ENCODE peak calls at places on chromosomes 2 and 18, in nine cellular contexts. R is adrenal gland, S is hepatocyte, Y is suprapubic skin, B is breast epithelium, X is uterus, Q is cardiac muscle cell, E is kidney, W is dorsolateral prefrontal cortex. I is an unnamed sample.

GRCh38 chr2:175140332-175140731 is 27.7 kb downstream of the ATF2 start:
- DNase-seq in W (no peak), Q (no peak), E (no peak), Y (no peak), X (no peak), B (no peak), R (no peak), S (no peak), I (no peak)

GRCh38 chr18:12455511-12455910 is 47.8 kb downstream of the PRELID3A start:
- DNase-seq in W (peak), Y (no peak), S (peak), Q (no peak), X (no peak), E (no peak), R (no peak), B (no peak), I (no peak)

GRCh38 chr2:231110551-231110950 is 14.3 kb downstream of the HTR2B start:
- DNase-seq in B (no peak), X (no peak), W (no peak), S (peak), Y (no peak), E (no peak), R (no peak), Q (peak), I (no peak)

GRCh38 chr2:1773883-1774282 is 29.6 kb upstream of the PXDN start:
- DNase-seq in W (no peak), E (peak), B (no peak), S (no peak), X (no peak), Q (no peak), R (no peak), Y (no peak), I (no peak)

GRCh38 chr2:199315299-199316179 is 142.2 kb downstream of the SATB2 start:
- DNase-seq in W (no peak), E (no peak), X (no peak), S (peak), Y (no peak), R (peak), Q (peak), B (no peak), I (no peak)

GRCh38 chr2:101089419-101089818 is 61.8 kb downstream of the TBC1D8 start:
- DNase-seq in E (no peak), R (no peak), W (no peak), Q (no peak), B (no peak), S (no peak), Y (no peak), X (no peak), I (no peak)

GRCh38 chr2:217523246-217523645 is 479.5 kb downstream of the TNS1 start:
- DNase-seq in S (no peak), B (no peak), X (peak), W (no peak), Y (no peak), R (no peak), Q (no peak), E (no peak), I (no peak)

GRCh38 chr2:233620204-233620603 is 2.8 kb downstream of the UGT1A8 start:
- DNase-seq in B (no peak), X (no peak), S (no peak), R (no peak), Y (no peak), W (no peak), E (no peak), Q (no peak), I (no peak)

GRCh38 chr2:101818531-101819451 is 121.3 kb downstream of the MAP4K4 start:
- DNase-seq in R (no peak), Q (no peak), S (no peak), X (no peak), E (no peak), Y (no peak), W (no peak), B (no peak), I (no peak)

GRCh38 chr2:8162602-8163001 is 519.3 kb upstream of the ID2 start:
- DNase-seq in B (no peak), W (no peak), Y (no peak), R (no peak), E (no peak), X (peak), S (no peak), Q (no peak), I (no peak)

GRCh38 chr2:70141754-70142589 is 48.8 kb downstream of the C2orf42 start:
- DNase-seq in E (peak), Y (no peak), S (no peak), Q (peak), B (peak), W (no peak), X (no peak), R (no peak), I (no peak)

GRCh38 chr2:180739070-180739469 is 241.3 kb upstream of the UBE2E3 start:
- DNase-seq in W (no peak), Q (no peak), S (no peak), X (no peak), Y (no peak), R (no peak), B (no peak), E (no peak), I (no peak)

GRCh38 chr2:42755161-42755900 is 8.6 kb downstream of the OXER1 start:
- DNase-seq in R (no peak), W (peak), Y (no peak), X (no peak), E (no peak), S (no peak), B (no peak), Q (no peak), I (peak)

GRCh38 chr2:196601430-196602306 is 37.8 kb upstream of the CCDC150 start:
- DNase-seq in E (no peak), W (no peak), R (peak), S (peak), B (no peak), Q (peak), Y (peak), X (peak), I (peak)
- TF ChIP-seq CTCF in E (no peak), W (no peak), R (no peak), S (no peak), B (no peak), Q (no peak), Y (no peak), X (no peak), I (no peak)

DNA sequence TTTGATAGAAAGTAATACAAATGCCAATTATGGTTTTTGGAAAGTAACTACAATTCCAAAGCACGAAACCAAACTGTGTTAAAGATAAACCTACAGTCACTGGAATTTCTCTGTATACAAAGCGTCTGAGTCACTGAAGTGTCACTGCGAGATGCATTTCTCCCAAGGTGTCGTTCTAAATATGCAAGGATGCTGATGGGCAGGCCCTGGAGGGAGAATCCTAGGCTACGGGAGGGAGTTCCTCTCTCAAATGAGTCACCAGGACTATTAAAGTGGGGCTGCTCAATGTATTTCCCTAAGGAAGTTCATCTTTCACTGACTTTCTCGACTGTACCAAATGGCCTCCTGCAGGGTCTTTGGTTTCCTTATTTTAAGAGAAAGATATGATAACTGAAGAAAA is 163.9 kb upstream of the STK17B start:
- DNase-seq in B (no peak), Y (no peak), X (no peak), Q (no peak), W (no peak), E (no peak), S (no peak), R (no peak), I (no peak)
- H3K27ac ChIP-seq in B (no peak), Y (no peak), X (no peak), Q (no peak), W (no peak), E (no peak), S (no peak), R (no peak), I (no peak)

GRCh38 chr18:66495844-66496243 is 108.0 kb downstream of the CDH19 start:
- DNase-seq in X (no peak), Q (peak), B (no peak), S (peak), Y (no peak), W (peak), R (peak), E (no peak), I (no peak)
- TF ChIP-seq CTCF in X (no peak), Q (peak), B (no peak), S (peak), Y (no peak), W (peak), R (no peak), E (peak), I (no peak)

GRCh38 chr2:82182270-82182669 is 1877.7 kb upstream of the LRRTM1 start:
- DNase-seq in X (no peak), Q (no peak), R (no peak), Y (no peak), W (no peak), E (no peak), S (peak), B (no peak), I (no peak)
- H3K27ac ChIP-seq in X (no peak), Q (no peak), R (no peak), Y (no peak), W (no peak), E (no peak), S (no peak), B (no peak), I (no peak)

GRCh38 chr2:239669181-239669898 is 268.5 kb upstream of the HDAC4 start:
- DNase-seq in X (no peak), Q (no peak), W (no peak), B (no peak), Y (no peak), E (no peak), S (no peak), R (no peak), I (no peak)
- TF ChIP-seq CTCF in X (no peak), Q (no peak), W (no peak), B (no peak), Y (no peak), E (no peak), S (no peak), R (no peak), I (no peak)

DNA sequence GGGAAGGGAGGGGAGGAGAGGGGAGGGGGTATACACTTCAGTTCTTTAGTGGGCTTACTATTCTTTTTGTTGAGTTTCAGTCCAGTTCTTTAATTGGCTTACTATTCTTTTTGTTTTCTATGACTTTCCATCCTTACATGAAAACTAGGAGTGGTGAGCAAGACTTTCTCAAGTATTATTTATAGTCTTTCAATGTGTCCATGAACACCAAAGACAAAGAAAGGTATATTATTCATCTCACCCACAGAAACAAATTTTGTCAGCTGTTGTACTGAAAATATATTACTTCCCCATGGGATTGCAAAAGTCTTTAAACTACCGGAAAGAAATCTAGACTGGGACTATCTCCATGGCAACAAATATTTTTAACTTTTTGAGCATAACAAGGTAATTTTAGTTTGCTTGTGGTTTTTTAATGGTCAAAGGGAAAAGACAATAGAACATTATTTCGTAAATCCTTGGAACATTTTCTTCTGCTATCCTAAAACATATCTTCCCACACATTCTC is 17.6 kb downstream of the ADAM17 start:
- DNase-seq in Y (no peak), S (no peak), B (no peak), Q (no peak), R (no peak), E (no peak), X (no peak), W (no peak), I (no peak)
- H3K27ac ChIP-seq in Y (peak), S (no peak), B (peak), Q (no peak), R (peak), E (no peak), X (peak), W (peak), I (peak)

GRCh38 chr2:55063713-55064323 is 13.6 kb upstream of the RTN4 start:
- DNase-seq in Q (no peak), Y (no peak), W (no peak), S (no peak), E (no peak), X (no peak), R (no peak), B (no peak), I (no peak)
- TF ChIP-seq CTCF in Q (no peak), Y (no peak), W (no peak), S (no peak), E (no peak), X (no peak), R (no peak), B (no peak), I (no peak)